ENCODE peak calls at places on chromosomes 6 and 20, in seven cellular contexts. J, L, T, Q, M, W and E are unnamed samples.

GRCh38 chr20:50895111-50895830 is 36.0 kb downstream of the ADNP start:
- DNase-seq in M (no peak), W (no peak), L (no peak), J (no peak), T (no peak), Q (no peak), E (no peak)

GRCh38 chr6:117829594-117830319 is 77.3 kb upstream of the SLC35F1 start:
- DNase-seq in L (no peak), T (no peak), W (peak), J (peak), M (no peak), Q (peak), E (no peak)

GRCh38 chr6:85015396-85015990 is 251.1 kb upstream of the TBX18 start:
- DNase-seq in J (peak), T (peak), M (peak), L (peak), W (peak), Q (peak), E (peak)

GRCh38 chr6:108549241-108549640 is 11.5 kb upstream of the FOXO3 start:
- DNase-seq in M (no peak), J (no peak), W (no peak), L (no peak), Q (no peak), T (no peak), E (no peak)

GRCh38 chr6:41163419-41163717 is 452 bp upstream of the TREM2 start:
- DNase-seq in Q (no peak), T (no peak), W (no peak), J (no peak), L (no peak), M (no peak), E (no peak)

GRCh38 chr6:133964052-133964451 is 11.0 kb downstream of the TBPL1 start:
- DNase-seq in W (peak), Q (peak), J (no peak), T (no peak), L (no peak), M (no peak), E (no peak)

GRCh38 chr6:113328886-113329381 is 528.2 kb upstream of the MARCKS start:
- DNase-seq in J (no peak), Q (no peak), M (no peak), W (peak), L (no peak), T (peak), E (no peak)

GRCh38 chr6:37083243-37084138 is 78.0 kb downstream of the FGD2 start:
- DNase-seq in M (peak), W (peak), J (no peak), L (peak), Q (peak), T (peak), E (peak)

GRCh38 chr6:21402368-21402767 is 191.2 kb upstream of the SOX4 start:
- DNase-seq in W (peak), Q (no peak), L (no peak), J (no peak), M (no peak), T (peak), E (no peak)

GRCh38 chr6:18465410-18466154 is 78.4 kb downstream of the RNF144B start:
- DNase-seq in Q (no peak), T (no peak), J (no peak), W (no peak), M (no peak), L (no peak), E (no peak)

GRCh38 chr20:50017576-50018248 is 34.9 kb downstream of the SNAI1 start:
- DNase-seq in W (peak), L (no peak), M (no peak), Q (no peak), T (no peak), J (no peak), E (no peak)

GRCh38 chr6:111890981-111891380 is 17.7 kb upstream of the FYN start:
- DNase-seq in L (no peak), M (no peak), J (no peak), W (no peak), T (no peak), Q (no peak), E (no peak)

GRCh38 chr6:107658920-107659879 is 164.9 kb downstream of the SCML4 start:
- DNase-seq in L (no peak), Q (no peak), M (no peak), W (no peak), T (no peak), J (no peak), E (no peak)

GRCh38 chr20:35618372-35619131 is 2.9 kb downstream of the SPAG4 start:
- DNase-seq in Q (peak), M (no peak), T (peak), J (no peak), W (peak), L (no peak), E (no peak)

GRCh38 chr20:32775240-32775991 is 13.2 kb downstream of the DNMT3B start:
- DNase-seq in J (no peak), W (no peak), M (no peak), L (no peak), T (no peak), Q (no peak), E (no peak)

GRCh38 chr6:148548065-148548748 is 198.6 kb upstream of the UST start:
- DNase-seq in L (no peak), T (no peak), W (peak), J (no peak), M (peak), Q (no peak), E (peak)

GRCh38 chr6:5855787-5856186 is 150.9 kb downstream of the NRN1 start:
- DNase-seq in J (no peak), L (no peak), W (no peak), T (no peak), Q (no peak), M (no peak), E (no peak)

GRCh38 chr6:155434117-155434516 is 21.5 kb downstream of the NOX3 start:
- DNase-seq in W (no peak), M (no peak), Q (no peak), L (no peak), T (no peak), J (no peak), E (no peak)

GRCh38 chr6:49001856-49002255 is 461.2 kb downstream of the MMUT start:
- DNase-seq in Q (no peak), J (peak), W (peak), L (no peak), T (no peak), M (no peak), E (no peak)

GRCh38 chr20:48616481-48616880 is 211.3 kb downstream of the PREX1 start:
- DNase-seq in J (no peak), M (no peak), L (peak), Q (no peak), W (no peak), T (no peak), E (no peak)

GRCh38 chr6:160421854-160422253 is 73.7 kb downstream of the SLC22A3 start:
- DNase-seq in M (peak), L (no peak), T (peak), W (peak), Q (no peak), J (no peak), E (no peak)

GRCh38 chr6:30304002-30304401 is 22.7 kb upstream of the TRIM39 start:
- DNase-seq in W (no peak), M (no peak), L (no peak), Q (no peak), J (no peak), T (no peak), E (no peak)

GRCh38 chr6:31781244-31782125 is 4.4 kb upstream of the VWA7 start:
- DNase-seq in M (no peak), T (no peak), W (no peak), L (no peak), Q (no peak), J (no peak), E (no peak)

GRCh38 chr6:110140650-110141049 is 38.8 kb downstream of the WASF1 start:
- DNase-seq in T (no peak), M (no peak), W (peak), Q (peak), J (peak), L (no peak), E (no peak)

GRCh38 chr6:100276311-100277057 is 188.2 kb downstream of the SIM1 start:
- DNase-seq in M (no peak), W (no peak), L (no peak), T (no peak), Q (peak), J (no peak), E (no peak)
- H3K27ac ChIP-seq in M (no peak), W (no peak), L (no peak), T (no peak), Q (peak), J (no peak), E (no peak)

GRCh38 chr6:161435426-161436065 is 161.7 kb upstream of the AGPAT4 start:
- DNase-seq in J (no peak), L (no peak), T (no peak), Q (no peak), M (no peak), W (peak), E (no peak)

GRCh38 chr6:161434331-161434730 is 160.5 kb upstream of the AGPAT4 start:
- DNase-seq in M (peak), T (no peak), W (peak), J (no peak), L (no peak), Q (no peak), E (no peak)

GRCh38 chr6:161432546-161432945 is 158.7 kb upstream of the AGPAT4 start:
- DNase-seq in L (no peak), Q (no peak), M (no peak), T (no peak), J (no peak), W (no peak), E (no peak)

GRCh38 chr6:161434921-161435411 is 161.1 kb upstream of the AGPAT4 start:
- DNase-seq in T (no peak), M (peak), Q (peak), L (no peak), J (peak), W (peak), E (peak)

GRCh38 chr6:161429921-161430490 is 156.1 kb upstream of the AGPAT4 start:
- DNase-seq in M (no peak), W (peak), L (no peak), T (no peak), Q (peak), J (peak), E (no peak)
- TF ChIP-seq CTCF in M (no peak), W (peak), L (peak), T (no peak), Q (peak), J (no peak), E (no peak)

GRCh38 chr20:25251558-25251957 is 3.7 kb downstream of the PYGB start:
- DNase-seq in L (no peak), J (no peak), M (peak), W (no peak), T (no peak), Q (no peak), E (no peak)
- H3K27ac ChIP-seq in L (no peak), J (no peak), M (no peak), W (peak), T (no peak), Q (no peak), E (no peak)

GRCh38 chr6:45226081-45226480 is 102.0 kb upstream of the RUNX2 start:
- DNase-seq in J (no peak), L (no peak), Q (no peak), T (no peak), M (no peak), W (no peak), E (no peak)
- TF ChIP-seq CTCF in J (no peak), L (no peak), Q (no peak), T (no peak), M (no peak), W (peak), E (no peak)

DNA sequence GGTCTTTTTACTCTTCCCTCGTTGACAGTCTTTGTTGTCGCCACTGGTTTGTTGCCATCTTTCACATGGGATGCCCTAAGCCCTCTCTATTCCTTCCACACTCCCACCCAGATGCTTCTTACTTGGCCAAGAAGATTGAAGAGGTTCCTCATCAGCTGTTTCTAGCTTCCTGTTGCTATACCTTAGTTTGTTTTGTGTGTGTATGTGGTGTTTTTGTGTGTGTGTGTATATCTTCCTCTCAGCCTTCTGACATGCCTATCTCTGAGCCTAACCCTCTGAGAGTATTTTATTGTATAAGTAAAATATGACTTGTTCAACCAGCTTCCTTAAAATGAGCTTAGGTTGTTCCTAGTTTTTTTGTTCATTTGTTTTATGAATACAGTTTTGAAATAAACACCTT is 35.9 kb downstream of the ENPP1 start:
- DNase-seq in W (no peak), J (no peak), L (no peak), T (no peak), Q (no peak), M (no peak), E (no peak)
- H3K27ac ChIP-seq in W (no peak), J (peak), L (no peak), T (peak), Q (no peak), M (no peak), E (no peak)